ENCODE peak calls at places on chromosomes 7 and 10, in six cellular contexts. W is mesendoderm, F is Panc1, D is GM23248, J is kidney, P is H1. H is an unnamed sample. For H3K4me1 and H3K36me3, the result is how much of the 10 kb centered on the place peaks cover.

GRCh38 chr7:111011500-111011899 is 79.4 kb upstream of the LRRN3 start:
- DNase-seq in W (no peak), F (no peak), D (peak), J (no peak), P (no peak), H (no peak)

GRCh38 chr7:105013818-105014724 is at the start of gene KMT2E:
- DNase-seq in W (peak), F (no peak), D (peak), J (peak), P (peak), H (peak)

GRCh38 chr7:36391436-36392198 is 2.0 kb downstream of the ANLN start:
- DNase-seq in W (no peak), F (peak), D (no peak), J (no peak), P (no peak), H (no peak)

GRCh38 chr7:84339306-84339705 is 144.7 kb upstream of the SEMA3A start:
- DNase-seq in W (no peak), F (no peak), D (no peak), J (no peak), P (no peak), H (peak)

GRCh38 chr7:11193131-11193867 is 219.6 kb downstream of the PHF14 start:
- DNase-seq in W (peak), F (no peak), D (peak), J (no peak), P (peak), H (no peak)

GRCh38 chr7:156842740-156843140 is 50.2 kb downstream of the LMBR1 start:
- DNase-seq in W (peak), F (no peak), D (no peak), J (no peak), P (no peak), H (no peak)

GRCh38 chr7:100415448-100415847 is 13.1 kb downstream of the ZCWPW1 start:
- DNase-seq in W (no peak), F (no peak), D (no peak), J (no peak), P (no peak), H (no peak)

GRCh38 chr7:127798023-127798422 is 146.0 kb downstream of the SND1 start:
- DNase-seq in W (no peak), F (no peak), D (peak), J (no peak), P (no peak), H (peak)

GRCh38 chr10:103506061-103506460 is 12.6 kb downstream of the NEURL1 start:
- DNase-seq in W (no peak), F (no peak), D (no peak), J (peak), P (no peak), H (no peak)

GRCh38 chr10:132319853-132320669 is 11.9 kb upstream of the LRRC27 start:
- DNase-seq in W (no peak), F (peak), D (peak), J (no peak), P (no peak), H (peak)

GRCh38 chr7:50727072-50727471 is 55.6 kb downstream of the GRB10 start:
- DNase-seq in W (peak), F (no peak), D (no peak), J (no peak), P (no peak), H (no peak)

GRCh38 chr10:34018129-34018528 is 683.7 kb upstream of the NRP1 start:
- DNase-seq in W (no peak), F (no peak), D (peak), J (no peak), P (no peak), H (no peak)

GRCh38 chr7:45661302-45661995 is 87.3 kb downstream of the ADCY1 start:
- DNase-seq in W (no peak), F (no peak), D (no peak), J (no peak), P (peak), H (no peak)

GRCh38 chr10:132458595-132459251 is 61.7 kb downstream of the PWWP2B start:
- DNase-seq in W (no peak), F (no peak), D (peak), J (peak), P (peak), H (peak)

GRCh38 chr10:29132821-29133156 is 156.1 kb upstream of the LYZL1 start:
- DNase-seq in W (peak), F (no peak), D (no peak), J (no peak), P (no peak), H (no peak)

GRCh38 chr7:41993173-41993867 is 243.7 kb downstream of the GLI3 start:
- DNase-seq in W (no peak), F (no peak), D (peak), J (no peak), P (no peak), H (no peak)

GRCh38 chr7:32293833-32294232 is 196.3 kb downstream of the LSM5 start:
- DNase-seq in W (no peak), F (no peak), D (no peak), J (no peak), P (peak), H (no peak)

GRCh38 chr7:126005064-126005463 is 1075.4 kb upstream of the POT1 start:
- DNase-seq in W (no peak), F (no peak), D (no peak), J (no peak), P (no peak), H (no peak)

GRCh38 chr10:119620241-119620753 is 23.5 kb upstream of the TIAL1 start:
- DNase-seq in W (peak), F (no peak), D (peak), J (no peak), P (no peak), H (no peak)

GRCh38 chr10:49610735-49611165 is 640 bp downstream of the SLC18A3 start:
- DNase-seq in W (no peak), F (no peak), D (no peak), J (no peak), P (no peak), H (no peak)

GRCh38 chr10:29761916-29762315 is 127.1 kb upstream of the SVIL start:
- DNase-seq in W (no peak), F (no peak), D (no peak), J (no peak), P (no peak), H (no peak)

GRCh38 chr10:89591111-89591795 is 53.8 kb downstream of the PANK1 start:
- DNase-seq in W (no peak), F (no peak), D (peak), J (no peak), P (no peak), H (no peak)

GRCh38 chr10:131820626-131821025 is 80.2 kb upstream of the PPP2R2D start:
- DNase-seq in W (no peak), F (no peak), D (no peak), J (no peak), P (no peak), H (no peak)

GRCh38 chr10:114681542-114681941 is 23.5 kb upstream of the ABLIM1 start:
- DNase-seq in W (no peak), F (no peak), D (no peak), J (peak), P (no peak), H (peak)

GRCh38 chr10:62457196-62457595 is 83.0 kb downstream of the ZNF365 start:
- DNase-seq in W (no peak), F (no peak), D (no peak), J (no peak), P (no peak), H (no peak)

GRCh38 chr7:124603066-124603465 is 162.5 kb downstream of the GPR37 start:
- DNase-seq in W (no peak), F (no peak), D (peak), J (no peak), P (no peak), H (no peak)

GRCh38 chr10:79023489-79024162 is 45.1 kb upstream of the ZMIZ1 start:
- DNase-seq in W (no peak), F (no peak), D (no peak), J (peak), P (no peak), H (peak)

DNA sequence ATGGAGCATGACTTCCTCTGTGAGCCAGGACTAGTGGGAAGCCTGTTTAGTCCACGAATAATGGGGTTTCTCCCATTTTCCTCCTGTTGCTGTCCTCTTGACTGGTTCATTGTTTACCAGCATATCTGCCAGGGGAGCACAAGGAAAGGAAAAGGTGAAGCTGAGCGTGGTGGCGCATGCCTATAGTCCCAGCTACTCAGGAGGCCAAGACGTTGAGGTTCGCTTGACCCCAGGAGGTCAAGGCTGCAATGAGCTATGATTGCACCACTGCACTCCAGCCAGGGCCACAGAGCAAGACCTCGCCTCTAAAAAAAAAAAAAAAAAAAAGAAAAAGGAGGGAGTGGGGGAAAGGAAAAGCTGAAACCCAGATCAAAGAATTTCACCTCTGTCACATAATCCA is 5.8 kb upstream of the IL2RA start:
- DNase-seq in W (no peak), F (no peak), D (no peak), J (no peak), P (no peak), H (no peak)
- H3K4me3 ChIP-seq in W (no peak), F (no peak), D (no peak), J (no peak), P (no peak), H (no peak)

DNA sequence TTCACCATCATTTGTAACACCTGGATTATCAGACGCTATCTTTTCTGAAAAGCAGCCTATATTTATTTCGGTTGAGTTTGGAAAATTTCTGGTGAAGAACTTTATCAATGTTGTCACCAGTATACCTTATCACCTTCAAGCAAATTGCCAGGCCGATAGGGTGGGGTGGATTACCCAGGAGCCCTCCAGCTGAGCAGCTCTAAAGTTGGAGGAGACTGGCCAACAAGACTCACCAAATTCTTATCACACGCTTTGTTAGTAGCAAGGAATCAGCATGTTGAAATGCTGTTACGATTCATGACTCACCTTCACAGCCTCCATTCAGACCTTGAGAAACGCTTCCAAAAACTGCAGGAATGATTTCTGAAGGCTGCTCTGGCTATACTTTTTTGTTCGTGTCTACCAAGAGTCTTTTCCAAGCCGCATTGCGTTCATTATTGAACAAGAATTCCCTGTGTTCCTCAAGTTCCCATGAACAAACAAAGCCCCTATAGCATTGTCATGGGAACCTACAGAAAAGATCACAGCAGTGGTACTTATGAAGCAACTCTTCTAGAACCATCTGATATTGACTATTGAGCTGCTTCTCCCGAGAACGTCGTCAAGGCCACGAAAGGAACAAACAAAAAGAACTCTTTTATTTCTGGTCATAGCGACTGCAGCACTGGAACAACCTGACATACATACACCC is 291.4 kb downstream of the SFMBT2 start:
- DNase-seq in W (peak), F (no peak), D (peak), J (no peak), P (no peak), H (no peak)
- H3K4me1 ChIP-seq in W (under half), F (under half), D (under half), J (under half), P (under half), H (under half)

GRCh38 chr7:118429141-118429540 is 204.6 kb downstream of the ANKRD7 start:
- DNase-seq in W (no peak), F (no peak), D (no peak), J (no peak), P (no peak), H (no peak)
- H3K36me3 ChIP-seq in W (under half), F (under half), D (under half), J (under half), P (under half), H (under half)

GRCh38 chr7:19113001-19113349 is 4.5 kb downstream of the TWIST1 start:
- DNase-seq in W (no peak), F (no peak), D (no peak), J (no peak), P (no peak), H (no peak)
- H3K4me3 ChIP-seq in W (no peak), F (no peak), D (peak), J (no peak), P (peak), H (no peak)

GRCh38 chr10:43255644-43256431 is 11.0 kb downstream of the RASGEF1A start:
- DNase-seq in W (peak), F (no peak), D (peak), J (peak), P (peak), H (no peak)
- H3K4me1 ChIP-seq in W (under half), F (under half), D (under half), J (under half), P (under half), H (under half)

DNA sequence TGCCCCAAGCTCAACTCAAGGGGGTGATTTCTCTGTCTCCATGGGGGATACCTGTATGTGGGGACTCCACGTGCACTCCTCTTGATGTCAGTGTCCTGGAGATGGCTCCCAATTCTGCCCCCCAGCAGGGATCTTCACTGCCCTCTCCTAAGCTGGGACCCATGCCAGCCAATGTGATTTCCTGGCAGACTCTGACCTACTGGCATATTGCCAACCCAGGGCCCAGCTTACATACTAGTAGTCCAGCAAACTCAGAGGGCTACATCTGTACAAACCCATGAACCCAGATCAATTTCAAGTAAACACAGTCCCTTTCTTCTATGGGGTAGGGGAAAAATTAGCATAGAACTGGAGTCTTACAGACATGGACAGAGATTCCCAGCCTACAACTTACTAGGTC is 26.2 kb upstream of the BMPR1A start:
- DNase-seq in W (no peak), F (no peak), D (no peak), J (no peak), P (no peak), H (no peak)
- H3K36me3 ChIP-seq in W (under half), F (under half), D (under half), J (under half), P (under half), H (under half)

GRCh38 chr10:3476640-3477448 is 304.3 kb upstream of the PITRM1 start:
- DNase-seq in W (no peak), F (no peak), D (no peak), J (no peak), P (no peak), H (no peak)

GRCh38 chr10:3476186-3476585 is 303.6 kb upstream of the PITRM1 start:
- DNase-seq in W (no peak), F (no peak), D (peak), J (no peak), P (no peak), H (no peak)

GRCh38 chr10:3478632-3479240 is 306.2 kb upstream of the PITRM1 start:
- DNase-seq in W (no peak), F (no peak), D (no peak), J (no peak), P (no peak), H (no peak)

GRCh38 chr10:3478153-3478552 is 305.6 kb upstream of the PITRM1 start:
- DNase-seq in W (no peak), F (no peak), D (no peak), J (no peak), P (no peak), H (no peak)

GRCh38 chr10:3477683-3478082 is 305.1 kb upstream of the PITRM1 start:
- DNase-seq in W (no peak), F (no peak), D (peak), J (no peak), P (no peak), H (no peak)
- H3K4me3 ChIP-seq in W (no peak), F (no peak), D (no peak), J (no peak), P (no peak), H (no peak)

DNA sequence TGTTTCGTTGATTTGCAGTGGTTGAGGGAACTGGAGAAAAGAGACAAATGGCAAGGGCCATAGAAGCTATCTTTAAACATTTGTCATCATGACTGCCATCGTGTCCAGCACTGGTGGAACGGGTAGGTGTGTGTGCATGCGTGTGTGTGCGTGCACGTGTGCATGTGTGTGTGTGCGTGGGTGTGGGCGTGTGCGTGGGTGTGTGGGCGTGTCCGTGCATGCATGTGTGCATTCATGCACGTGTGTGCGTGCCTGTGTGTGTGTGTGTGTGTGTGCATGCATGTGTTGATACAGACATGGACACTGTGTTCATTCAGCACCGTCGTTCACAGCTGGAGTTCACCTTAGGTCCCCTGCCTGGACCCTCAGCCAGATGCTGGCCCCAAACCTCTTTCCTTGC is 38.1 kb upstream of the AP5Z1 start:
- DNase-seq in W (no peak), F (no peak), D (no peak), J (no peak), P (no peak), H (no peak)
- H3K4me1 ChIP-seq in W (under half), F (under half), D (under half), J (under half), P (under half), H (under half)

DNA sequence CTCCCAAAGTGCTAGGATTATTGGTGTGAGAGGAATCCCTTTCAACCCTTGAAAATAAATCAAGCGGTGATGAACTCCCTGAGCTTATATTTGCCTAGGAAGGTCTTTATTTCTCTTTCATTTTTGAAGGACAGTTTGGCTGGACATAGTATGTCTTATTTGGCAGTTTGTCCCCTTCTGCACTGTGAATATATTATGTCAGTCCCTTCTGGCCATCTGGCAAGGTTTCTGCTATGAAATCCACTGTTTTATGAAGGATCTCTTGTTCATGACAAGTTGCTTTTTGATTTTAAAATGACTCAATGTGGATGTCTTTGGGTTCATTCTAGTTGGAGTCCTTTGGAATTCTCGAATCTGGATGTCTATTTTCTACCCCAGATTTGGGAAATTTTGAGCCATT is 21.7 kb upstream of the MCM10 start:
- DNase-seq in W (no peak), F (no peak), D (no peak), J (no peak), P (no peak), H (no peak)
- H3K36me3 ChIP-seq in W (under half), F (under half), D (half or more), J (under half), P (under half), H (under half)

GRCh38 chr10:24850726-24851300 is 101.6 kb downstream of the PRTFDC1 start:
- DNase-seq in W (no peak), F (no peak), D (no peak), J (no peak), P (no peak), H (no peak)
- H3K4me3 ChIP-seq in W (no peak), F (no peak), D (no peak), J (no peak), P (no peak), H (no peak)

H was measured in SJCRH30.